ENCODE peak calls at places on chromosomes 2 and 18, in six cellular contexts. R is HS-5; T is activated effector memory CD4-positive, alpha-beta T cell treated with anti-CD3 and anti-CD28 coated beads, Interleukin-2, amount 50 U/mL, for 16 hours; O is epithelial cell of prostate; N is A172; H is KG1. U is an unnamed sample.

GRCh38 chr18:50410008-50410407 is 35.2 kb downstream of the SKA1 start:
- DNase-seq in N (no peak), H (no peak), O (no peak), T (no peak), R (no peak), U (no peak)

GRCh38 chr2:186068154-186068826 is 329.7 kb downstream of the FSIP2 start:
- DNase-seq in O (no peak), R (no peak), H (no peak), T (no peak), N (peak; percentile 9), U (no peak)

GRCh38 chr2:230220347-230220969 is 674 bp upstream of the SP110 start:
- DNase-seq in H (no peak), O (no peak), R (no peak), T (no peak), N (peak; percentile 6), U (no peak)

GRCh38 chr2:241410739-241411176 is 54.7 kb downstream of the FARP2 start:
- DNase-seq in N (peak; percentile 32), T (no peak), O (no peak), H (no peak), R (no peak), U (no peak)

GRCh38 chr18:75044296-75044695 is 164.6 kb downstream of the PTGR3 start:
- DNase-seq in R (no peak), H (no peak), N (no peak), O (no peak), T (no peak), U (no peak)

GRCh38 chr18:39414009-39414700 is 1848.6 kb upstream of the CELF4 start:
- DNase-seq in T (no peak), R (peak; percentile 30), O (peak; percentile 78), N (peak; percentile 90), H (no peak), U (peak; percentile 3)

GRCh38 chr18:75247041-75247551 is 36.5 kb downstream of the TSHZ1 start:
- DNase-seq in N (no peak), R (no peak), T (no peak), O (no peak), H (no peak), U (no peak)

GRCh38 chr2:240224676-240225075 is 84.2 kb upstream of the OTOS start:
- DNase-seq in T (no peak), R (peak; percentile 23), O (no peak), H (no peak), N (peak; percentile 81), U (no peak)

GRCh38 chr2:188693111-188693510 is 281.1 kb upstream of the COL3A1 start:
- DNase-seq in O (peak; percentile 60), R (no peak), N (no peak), T (no peak), H (no peak), U (no peak)

GRCh38 chr18:12442946-12443345 is 35.2 kb downstream of the PRELID3A start:
- DNase-seq in R (peak; percentile 30), N (no peak), T (no peak), H (no peak), O (no peak), U (no peak)

GRCh38 chr2:46076251-46076650 is 221.0 kb upstream of the EPAS1 start:
- DNase-seq in O (no peak), N (peak; percentile 91), H (no peak), R (no peak), T (no peak), U (no peak)

U was measured in HTR-8/SVneo.